ENCODE peak calls at places on chromosomes 3 and 15, in five cellular contexts. One of them, this sample, is unnamed.

GRCh38 chr15:89333959-89334509 is 590 bp downstream of the POLG start:
- DNase-seq in HFFc6: no peak
- DNase-seq in dorsolateral prefrontal cortex: no peak
- DNase-seq in ACHN: peak
- DNase-seq in AML-193: no peak
- DNase-seq in this sample: no peak

GRCh38 chr3:70824785-70825184 is 512.3 kb upstream of the MDFIC2 start:
- DNase-seq in AML-193: no peak
- DNase-seq in ACHN: peak
- DNase-seq in HFFc6: no peak
- DNase-seq in dorsolateral prefrontal cortex: no peak
- DNase-seq in this sample: peak

GRCh38 chr3:32596926-32597369 is 26.3 kb upstream of the DYNC1LI1 start:
- DNase-seq in HFFc6: no peak
- DNase-seq in dorsolateral prefrontal cortex: no peak
- DNase-seq in ACHN: no peak
- DNase-seq in AML-193: no peak
- DNase-seq in this sample: no peak

GRCh38 chr3:111541391-111541790 is 606 bp upstream of the CD96 start:
- DNase-seq in AML-193: peak
- DNase-seq in dorsolateral prefrontal cortex: no peak
- DNase-seq in ACHN: no peak
- DNase-seq in HFFc6: no peak
- DNase-seq in this sample: no peak

GRCh38 chr3:138081371-138082084 is 33.9 kb downstream of the DZIP1L start:
- DNase-seq in HFFc6: peak
- DNase-seq in ACHN: peak
- DNase-seq in AML-193: no peak
- DNase-seq in dorsolateral prefrontal cortex: no peak
- DNase-seq in this sample: no peak

GRCh38 chr3:20742903-20743302 is 556.9 kb upstream of the SGO1 start:
- DNase-seq in HFFc6: no peak
- DNase-seq in dorsolateral prefrontal cortex: no peak
- DNase-seq in ACHN: no peak
- DNase-seq in AML-193: no peak
- DNase-seq in this sample: no peak

GRCh38 chr3:194928183-194928736 is 242.6 kb downstream of the FAM43A start:
- DNase-seq in HFFc6: peak
- DNase-seq in ACHN: no peak
- DNase-seq in dorsolateral prefrontal cortex: no peak
- DNase-seq in AML-193: no peak
- DNase-seq in this sample: peak

GRCh38 chr3:185948292-185948691 is 10.5 kb upstream of the TRA2B start:
- DNase-seq in ACHN: no peak
- DNase-seq in AML-193: no peak
- DNase-seq in HFFc6: no peak
- DNase-seq in dorsolateral prefrontal cortex: no peak
- DNase-seq in this sample: no peak

GRCh38 chr3:134312072-134312872 is 61.6 kb upstream of the RYK start:
- DNase-seq in ACHN: peak
- DNase-seq in AML-193: no peak
- DNase-seq in dorsolateral prefrontal cortex: no peak
- DNase-seq in HFFc6: no peak
- DNase-seq in this sample: no peak

GRCh38 chr3:29605845-29606244 is 325.0 kb downstream of the RBMS3 start:
- DNase-seq in AML-193: no peak
- DNase-seq in HFFc6: peak
- DNase-seq in ACHN: peak
- DNase-seq in dorsolateral prefrontal cortex: no peak
- DNase-seq in this sample: no peak

GRCh38 chr15:78930577-78931388 is 14.1 kb downstream of the CTSH start:
- DNase-seq in ACHN: peak
- DNase-seq in dorsolateral prefrontal cortex: no peak
- DNase-seq in AML-193: no peak
- DNase-seq in HFFc6: peak
- DNase-seq in this sample: no peak

GRCh38 chr3:120203016-120203415 is 82.0 kb downstream of the GPR156 start:
- DNase-seq in HFFc6: peak
- DNase-seq in dorsolateral prefrontal cortex: no peak
- DNase-seq in AML-193: peak
- DNase-seq in ACHN: no peak
- DNase-seq in this sample: peak

GRCh38 chr15:64951777-64952418 is 37.8 kb downstream of the SPG21 start:
- DNase-seq in AML-193: no peak
- DNase-seq in ACHN: no peak
- DNase-seq in HFFc6: no peak
- DNase-seq in dorsolateral prefrontal cortex: no peak
- DNase-seq in this sample: no peak

GRCh38 chr3:85726241-85726640 is 767.5 kb downstream of the CADM2 start:
- DNase-seq in AML-193: no peak
- DNase-seq in dorsolateral prefrontal cortex: no peak
- DNase-seq in ACHN: no peak
- DNase-seq in HFFc6: no peak
- DNase-seq in this sample: no peak

GRCh38 chr3:112132975-112133448 is at the start of gene GCSAM:
- DNase-seq in dorsolateral prefrontal cortex: no peak
- DNase-seq in AML-193: peak
- DNase-seq in ACHN: no peak
- DNase-seq in HFFc6: no peak
- DNase-seq in this sample: no peak

GRCh38 chr3:29335438-29335837 is 54.6 kb downstream of the RBMS3 start:
- DNase-seq in dorsolateral prefrontal cortex: no peak
- DNase-seq in AML-193: peak
- DNase-seq in ACHN: peak
- DNase-seq in HFFc6: peak
- DNase-seq in this sample: peak

GRCh38 chr3:140219161-140219745 is 284.3 kb downstream of the CLSTN2 start:
- DNase-seq in dorsolateral prefrontal cortex: no peak
- DNase-seq in ACHN: no peak
- DNase-seq in AML-193: no peak
- DNase-seq in HFFc6: no peak
- DNase-seq in this sample: no peak

GRCh38 chr15:34973512-34973911 is 4.0 kb upstream of the AQR start:
- DNase-seq in HFFc6: no peak
- DNase-seq in AML-193: no peak
- DNase-seq in ACHN: no peak
- DNase-seq in dorsolateral prefrontal cortex: no peak
- DNase-seq in this sample: no peak

GRCh38 chr3:189797103-189797850 is 166.1 kb downstream of the TP63 start:
- DNase-seq in dorsolateral prefrontal cortex: no peak
- DNase-seq in HFFc6: no peak
- DNase-seq in ACHN: no peak
- DNase-seq in AML-193: no peak
- DNase-seq in this sample: peak

GRCh38 chr3:52216585-52217408 is 8.6 kb downstream of the TLR9 start:
- DNase-seq in HFFc6: peak
- DNase-seq in dorsolateral prefrontal cortex: no peak
- DNase-seq in ACHN: peak
- DNase-seq in AML-193: no peak
- DNase-seq in this sample: no peak

GRCh38 chr3:69240651-69241578 is 118.5 kb upstream of the LMOD3 start:
- DNase-seq in dorsolateral prefrontal cortex: no peak
- DNase-seq in HFFc6: no peak
- DNase-seq in AML-193: no peak
- DNase-seq in ACHN: no peak
- DNase-seq in this sample: no peak

GRCh38 chr3:110126065-110126464 is 788.7 kb upstream of the DPPA4 start:
- DNase-seq in HFFc6: no peak
- DNase-seq in dorsolateral prefrontal cortex: no peak
- DNase-seq in ACHN: no peak
- DNase-seq in AML-193: no peak
- DNase-seq in this sample: no peak

GRCh38 chr3:177026505-177027277 is 170.6 kb downstream of the TBL1XR1 start:
- DNase-seq in ACHN: no peak
- DNase-seq in dorsolateral prefrontal cortex: no peak
- DNase-seq in AML-193: no peak
- DNase-seq in HFFc6: no peak
- DNase-seq in this sample: no peak

GRCh38 chr3:111471851-111472250 is 70.1 kb upstream of the CD96 start:
- DNase-seq in AML-193: no peak
- DNase-seq in ACHN: no peak
- DNase-seq in dorsolateral prefrontal cortex: no peak
- DNase-seq in HFFc6: no peak
- DNase-seq in this sample: no peak

GRCh38 chr3:126226376-126226775 is 46.0 kb upstream of the ALDH1L1 start:
- DNase-seq in dorsolateral prefrontal cortex: no peak
- DNase-seq in AML-193: no peak
- DNase-seq in HFFc6: no peak
- DNase-seq in ACHN: no peak
- DNase-seq in this sample: no peak

GRCh38 chr3:49775538-49775937 is 10.8 kb downstream of the IP6K1 start:
- DNase-seq in ACHN: no peak
- DNase-seq in HFFc6: no peak
- DNase-seq in dorsolateral prefrontal cortex: peak
- DNase-seq in AML-193: no peak
- DNase-seq in this sample: no peak

GRCh38 chr15:55357774-55358173 is 38.8 kb downstream of the PIGB start:
- DNase-seq in AML-193: no peak
- DNase-seq in dorsolateral prefrontal cortex: no peak
- DNase-seq in ACHN: no peak
- DNase-seq in HFFc6: peak
- DNase-seq in this sample: no peak

GRCh38 chr3:101720851-101721649 is 3.4 kb upstream of the CEP97 start:
- DNase-seq in dorsolateral prefrontal cortex: no peak
- DNase-seq in ACHN: no peak
- DNase-seq in HFFc6: no peak
- DNase-seq in AML-193: no peak
- DNase-seq in this sample: peak

GRCh38 chr3:10389995-10390394 is 69.1 kb upstream of the SEC13 start:
- DNase-seq in dorsolateral prefrontal cortex: no peak
- DNase-seq in AML-193: peak
- DNase-seq in ACHN: no peak
- DNase-seq in HFFc6: no peak
- DNase-seq in this sample: no peak

GRCh38 chr3:147191795-147192385 is 214.5 kb downstream of the ZIC4 start:
- DNase-seq in AML-193: peak
- DNase-seq in HFFc6: peak
- DNase-seq in dorsolateral prefrontal cortex: no peak
- DNase-seq in ACHN: peak
- DNase-seq in this sample: peak

GRCh38 chr3:43632269-43632733 is 10.5 kb upstream of the ANO10 start:
- DNase-seq in ACHN: peak
- DNase-seq in AML-193: no peak
- DNase-seq in HFFc6: peak
- DNase-seq in dorsolateral prefrontal cortex: no peak
- DNase-seq in this sample: peak

GRCh38 chr3:156158656-156159295 is 38.4 kb downstream of the KCNAB1 start:
- DNase-seq in HFFc6: no peak
- DNase-seq in ACHN: peak
- DNase-seq in AML-193: no peak
- DNase-seq in dorsolateral prefrontal cortex: no peak
- DNase-seq in this sample: no peak

GRCh38 chr3:189419683-189420082 is 211.5 kb upstream of the TP63 start:
- DNase-seq in AML-193: no peak
- DNase-seq in dorsolateral prefrontal cortex: no peak
- DNase-seq in HFFc6: no peak
- DNase-seq in ACHN: no peak
- DNase-seq in this sample: no peak

GRCh38 chr15:22951381-22952280 is 28.5 kb downstream of the CYFIP1 start:
- DNase-seq in ACHN: no peak
- DNase-seq in dorsolateral prefrontal cortex: no peak
- DNase-seq in AML-193: no peak
- DNase-seq in HFFc6: no peak
- DNase-seq in this sample: no peak

GRCh38 chr3:53728606-53729005 is 117.6 kb downstream of the CHDH start:
- DNase-seq in dorsolateral prefrontal cortex: no peak
- DNase-seq in ACHN: no peak
- DNase-seq in HFFc6: no peak
- DNase-seq in AML-193: no peak
- DNase-seq in this sample: no peak

GRCh38 chr15:45449878-45450277 is 71.5 kb upstream of the GATM start:
- DNase-seq in HFFc6: no peak
- DNase-seq in AML-193: no peak
- DNase-seq in ACHN: no peak
- DNase-seq in dorsolateral prefrontal cortex: no peak
- DNase-seq in this sample: no peak

This sample was measured in A673.